ENCODE peak calls at places on chromosomes 2 and 18, in four cellular contexts. H, N, C and D are unnamed samples.

GRCh38 chr2:53877556-53877955 is 17.8 kb upstream of the GPR75 start:
- DNase-seq in H (peak; percentile 58), N (no peak), C (no peak), D (no peak)

GRCh38 chr2:145649061-145649460 is 1129.1 kb upstream of the ZEB2 start:
- DNase-seq in H (no peak), N (no peak), C (no peak), D (no peak)

GRCh38 chr2:231411237-231411636 is 15.7 kb downstream of the B3GNT7 start:
- DNase-seq in H (no peak), N (no peak), C (no peak), D (no peak)

GRCh38 chr2:199457147-199458016 is at the start of gene SATB2:
- DNase-seq in H (peak; percentile 90), N (peak; percentile 75), C (peak; percentile 67), D (no peak)

GRCh38 chr2:48334180-48334579 is 195.8 kb upstream of the STON1 start:
- DNase-seq in H (no peak), N (no peak), C (no peak), D (no peak)

GRCh38 chr2:43098065-43098464 is 128.3 kb downstream of the ZFP36L2 start:
- DNase-seq in H (no peak), N (no peak), C (no peak), D (no peak)

GRCh38 chr18:6056171-6056932 is 161.0 kb upstream of the TMEM200C start:
- DNase-seq in H (peak; percentile 75), N (peak; percentile 46), C (no peak), D (no peak)

GRCh38 chr2:177038772-177039484 is 173.7 kb upstream of the HNRNPA3 start:
- DNase-seq in H (peak; percentile 13), N (no peak), C (no peak), D (no peak)

GRCh38 chr2:217555075-217555876 is 447.5 kb downstream of the TNS1 start:
- DNase-seq in H (peak; percentile 52), N (no peak), C (no peak), D (no peak)

GRCh38 chr18:45112682-45113081 is 432.0 kb downstream of the SETBP1 start:
- DNase-seq in H (no peak), N (no peak), C (no peak), D (no peak)

GRCh38 chr2:43737097-43737854 is 36.6 kb upstream of the DYNC2LI1 start:
- DNase-seq in H (peak; percentile 87), N (peak; percentile 66), C (no peak), D (no peak)

GRCh38 chr2:241546771-241547498 is 11.6 kb upstream of the BOK start:
- DNase-seq in H (peak; percentile 47), N (peak; percentile 87), C (no peak), D (no peak)

GRCh38 chr2:20611077-20611843 is 39.6 kb downstream of the HS1BP3 start:
- DNase-seq in H (no peak), N (peak; percentile 94), C (no peak), D (no peak)

GRCh38 chr2:148528356-148529064 is 116.0 kb upstream of the EPC2 start:
- DNase-seq in H (no peak), N (no peak), C (no peak), D (no peak)

GRCh38 chr2:128635361-128635900 is 316.8 kb upstream of the HS6ST1 start:
- DNase-seq in H (peak; percentile 18), N (no peak), C (peak; percentile 23), D (no peak)

GRCh38 chr18:79872423-79872822 is 74.7 kb downstream of the KCNG2 start:
- DNase-seq in H (peak; percentile 20), N (no peak), C (peak; percentile 23), D (no peak)

GRCh38 chr2:118800736-118801135 is 46.7 kb downstream of the EN1 start:
- DNase-seq in H (peak; percentile 53), N (no peak), C (no peak), D (no peak)

GRCh38 chr2:46163804-46164569 is 133.2 kb upstream of the EPAS1 start:
- DNase-seq in H (peak; percentile 57), N (no peak), C (no peak), D (no peak)

GRCh38 chr2:161316686-161317085 is 8.5 kb downstream of the PSMD14 start:
- DNase-seq in H (peak; percentile 31), N (no peak), C (no peak), D (no peak)

GRCh38 chr2:71935291-71935848 is 212.3 kb downstream of the CYP26B1 start:
- DNase-seq in H (peak; percentile 98), N (peak; percentile 57), C (no peak), D (no peak)

GRCh38 chr2:151808258-151809072 is 19.8 kb downstream of the ARL5A start:
- DNase-seq in H (peak; percentile 66), N (peak; percentile 21), C (no peak), D (no peak)

GRCh38 chr18:676747-677544 is 19.5 kb downstream of the TYMS start:
- DNase-seq in H (no peak), N (no peak), C (peak; percentile 29), D (no peak)

GRCh38 chr18:55637204-55637603 is 49.2 kb upstream of the TCF4 start:
- DNase-seq in H (no peak), N (no peak), C (no peak), D (no peak)

GRCh38 chr2:216992056-216992455 is 132.2 kb upstream of the TNP1 start:
- DNase-seq in H (peak; percentile 7), N (no peak), C (no peak), D (no peak)

GRCh38 chr2:25052948-25053477 is 11.1 kb downstream of the EFR3B start:
- DNase-seq in H (no peak), N (no peak), C (no peak), D (no peak)

GRCh38 chr18:49486959-49487710 is at the start of gene C18orf32:
- DNase-seq in H (peak; percentile 97), N (peak; percentile 93), C (peak; percentile 99), D (peak; percentile 70)

GRCh38 chr2:158507141-158507540 is 50.4 kb downstream of the PKP4 start:
- DNase-seq in H (no peak), N (no peak), C (no peak), D (no peak)

GRCh38 chr2:212912445-212913103 is 238.8 kb downstream of the IKZF2 start:
- DNase-seq in H (peak; percentile 79), N (peak; percentile 16), C (no peak), D (no peak)

GRCh38 chr2:58620127-58620526 is 379.0 kb upstream of the FANCL start:
- DNase-seq in H (peak; percentile 57), N (no peak), C (no peak), D (no peak)

GRCh38 chr2:235170536-235171510 is 219.0 kb downstream of the SH3BP4 start:
- DNase-seq in H (peak; percentile 95), N (peak; percentile 65), C (no peak), D (no peak)

GRCh38 chr2:147499785-147500184 is 345.0 kb upstream of the ACVR2A start:
- DNase-seq in H (peak; percentile 7), N (no peak), C (no peak), D (no peak)

GRCh38 chr2:74503506-74504475 is 3.7 kb downstream of the PCGF1 start:
- DNase-seq in H (no peak), N (no peak), C (no peak), D (no peak)

GRCh38 chr2:226796840-226797288 is 2.8 kb downstream of the IRS1 start:
- DNase-seq in H (peak; percentile 79), N (peak; percentile 71), C (no peak), D (no peak)

GRCh38 chr2:127829845-127830246 is 18.9 kb upstream of the WDR33 start:
- DNase-seq in H (no peak), N (no peak), C (peak; percentile 67), D (peak; percentile 71)

GRCh38 chr2:73175663-73176204 is 26.6 kb upstream of the NOTO start:
- DNase-seq in H (peak; percentile 87), N (peak; percentile 82), C (peak; percentile 89), D (no peak)